ENCODE peak calls at places on chromosomes 11 and 22, in five cellular contexts. K is A549; C is aorta; D is sigmoid colon; V is CD8-positive, alpha-beta memory T cell. I is an unnamed sample. For H3K9me3, the result is how much of the 10 kb centered on the place peaks cover.

GRCh38 chr11:94521684-94522083 is 9.4 kb downstream of the C11orf97 start:
- DNase-seq in K (no peak), C (no peak), V (no peak), D (no peak), I (no peak)

GRCh38 chr22:43796567-43796966 is 15.5 kb downstream of the EFCAB6 start:
- DNase-seq in V (no peak), D (no peak), C (no peak), K (peak), I (no peak)

GRCh38 chr22:33221566-33221965 is 163.4 kb upstream of the SYN3 start:
- DNase-seq in K (no peak), V (no peak), D (no peak), C (no peak), I (no peak)

GRCh38 chr11:124627546-124627945 is 4.9 kb downstream of the TBRG1 start:
- DNase-seq in D (no peak), C (no peak), V (no peak), K (no peak), I (no peak)

GRCh38 chr22:21032037-21032842 is at the start of gene SLC7A4:
- DNase-seq in V (no peak), D (no peak), K (no peak), C (no peak), I (no peak)

GRCh38 chr22:43923631-43924548 is at the start of gene PNPLA3:
- DNase-seq in C (peak), K (peak), V (peak), D (peak), I (peak)

GRCh38 chr11:44030276-44030932 is 17.4 kb upstream of the ACCSL start:
- DNase-seq in V (no peak), D (peak), C (peak), K (no peak), I (no peak)

GRCh38 chr11:10797561-10797960 is 11.2 kb downstream of the EIF4G2 start:
- DNase-seq in K (no peak), V (no peak), D (no peak), C (no peak), I (no peak)

GRCh38 chr11:27868226-27868625 is 168.0 kb upstream of the BDNF start:
- DNase-seq in C (no peak), D (no peak), V (no peak), K (no peak), I (no peak)

GRCh38 chr11:7548659-7549283 is 35.0 kb downstream of the PPFIBP2 start:
- DNase-seq in V (peak), K (peak), C (no peak), D (no peak), I (no peak)

GRCh38 chr22:37233751-37234631 is 10.1 kb downstream of the RAC2 start:
- DNase-seq in K (no peak), C (peak), V (peak), D (no peak), I (no peak)

GRCh38 chr11:63761173-63761572 is 7.4 kb downstream of the ZFTA start:
- DNase-seq in D (no peak), K (no peak), C (no peak), V (no peak), I (no peak)

GRCh38 chr11:2951235-2952110 is 22.3 kb upstream of the PHLDA2 start:
- DNase-seq in K (no peak), C (no peak), V (no peak), D (no peak), I (no peak)

GRCh38 chr11:68312780-68313573 is 586 bp downstream of the LRP5 start:
- DNase-seq in V (no peak), K (no peak), D (no peak), C (no peak), I (no peak)

GRCh38 chr11:116272181-116272789 is 500.5 kb downstream of the BUD13 start:
- DNase-seq in K (no peak), V (no peak), C (no peak), D (no peak), I (no peak)

GRCh38 chr11:71067753-71068152 is 184.6 kb downstream of the SHANK2 start:
- DNase-seq in C (no peak), K (no peak), V (no peak), D (no peak), I (no peak)
- H3K9me3 ChIP-seq in C (under half), K (under half), V (under half), D (under half), I (under half)

GRCh38 chr22:47396515-47396914 is 634.1 kb downstream of the TBC1D22A start:
- DNase-seq in C (no peak), V (no peak), K (no peak), D (no peak), I (no peak)
- H3K9me3 ChIP-seq in C (under half), V (under half), K (under half), D (under half), I (under half)

GRCh38 chr11:79006854-79007253 is 432.2 kb upstream of the NARS2 start:
- DNase-seq in D (no peak), K (no peak), V (no peak), C (no peak), I (no peak)
- H3K9me3 ChIP-seq in D (under half), K (under half), V (under half), C (under half), I (under half)

GRCh38 chr22:49284931-49285330 is 542.7 kb downstream of the BRD1 start:
- DNase-seq in K (no peak), V (no peak), C (no peak), D (no peak), I (no peak)
- H3K9me3 ChIP-seq in K (under half), V (under half), C (under half), D (under half), I (under half)

GRCh38 chr11:16089481-16089880 is 266.9 kb downstream of the SOX6 start:
- DNase-seq in K (no peak), D (no peak), V (no peak), C (no peak), I (no peak)

GRCh38 chr11:16091862-16092261 is 264.5 kb downstream of the SOX6 start:
- DNase-seq in C (no peak), V (no peak), D (no peak), K (no peak), I (no peak)

GRCh38 chr11:16086229-16086628 is 270.1 kb downstream of the SOX6 start:
- DNase-seq in V (no peak), D (no peak), C (peak), K (no peak), I (no peak)

GRCh38 chr11:16088774-16089173 is 267.6 kb downstream of the SOX6 start:
- DNase-seq in V (no peak), K (no peak), D (no peak), C (no peak), I (no peak)

DNA sequence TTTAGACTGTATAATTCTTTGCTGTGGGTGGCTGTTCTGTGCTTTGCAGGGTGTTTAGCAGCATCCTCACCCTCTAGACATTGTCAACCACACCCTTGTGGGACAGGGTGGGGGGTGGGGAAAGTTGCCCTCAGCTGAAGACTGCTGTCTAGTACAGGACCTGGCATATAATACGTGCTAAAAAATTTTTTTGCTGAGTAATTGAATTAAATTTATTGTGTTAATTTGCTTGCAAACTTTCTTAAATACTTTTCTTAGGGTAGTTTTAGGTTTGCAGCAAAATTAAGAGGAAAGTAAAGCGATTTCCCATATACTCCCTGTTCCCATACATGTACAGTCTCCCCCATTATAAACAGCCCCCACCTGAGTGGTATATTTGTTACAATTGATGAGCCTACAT is 268.5 kb downstream of the SOX6 start:
- DNase-seq in C (no peak), K (no peak), V (no peak), D (no peak), I (no peak)
- H3K9me3 ChIP-seq in C (under half), K (under half), V (under half), D (under half), I (under half)

GRCh38 chr11:70625921-70626518 is 227.7 kb downstream of the CTTN start:
- DNase-seq in D (no peak), V (no peak), K (no peak), C (no peak), I (no peak)

GRCh38 chr11:70630068-70630467 is 231.7 kb downstream of the CTTN start:
- DNase-seq in D (no peak), V (no peak), C (no peak), K (no peak), I (no peak)

GRCh38 chr11:70628881-70629844 is 230.8 kb downstream of the CTTN start:
- DNase-seq in D (no peak), C (no peak), V (no peak), K (no peak), I (no peak)

GRCh38 chr11:70627219-70627618 is 228.9 kb downstream of the CTTN start:
- DNase-seq in K (peak), V (no peak), C (no peak), D (no peak), I (no peak)

DNA sequence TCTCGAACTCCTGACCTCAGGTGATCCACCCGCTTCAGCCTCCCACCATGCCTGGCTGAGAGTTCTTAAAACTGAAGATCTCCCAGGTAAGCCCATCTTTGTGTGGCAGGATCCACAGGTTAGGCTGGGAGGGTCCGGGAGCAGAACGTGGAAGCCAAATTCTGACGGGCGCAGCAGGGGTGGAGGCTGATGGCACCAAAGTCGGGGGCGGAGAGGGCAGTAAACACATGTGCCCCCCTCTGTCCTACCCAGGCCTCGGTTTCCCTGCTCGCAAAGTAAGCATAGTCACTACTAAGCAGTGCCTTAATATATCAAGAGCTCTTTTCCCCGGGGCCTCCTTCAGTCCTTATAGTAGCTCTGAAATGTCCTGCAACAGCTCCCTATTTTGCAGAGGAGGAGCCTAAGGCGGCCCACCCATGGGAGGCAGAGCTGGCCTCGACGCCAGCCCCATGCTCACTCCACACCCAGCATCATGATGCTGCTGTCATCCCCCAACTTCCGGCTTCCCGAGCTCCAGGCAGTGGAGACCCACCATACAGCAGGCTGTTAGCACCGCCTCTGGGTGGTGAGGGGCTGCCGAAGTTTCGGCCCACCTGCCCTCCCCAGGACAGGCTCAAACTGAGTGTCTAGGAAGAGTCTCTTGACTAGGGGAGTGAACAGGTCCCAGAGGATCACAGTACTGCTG is 230.0 kb downstream of the CTTN start:
- DNase-seq in V (no peak), D (no peak), K (no peak), C (no peak), I (no peak)
- H3K9me3 ChIP-seq in V (under half), D (under half), K (under half), C (under half), I (under half)